ENCODE peak calls at places on chromosomes 16 and 17, in six cellular contexts. P, R, F, A, B and C are unnamed samples.
A peak's percentile ranks its signal among the peaks of the same experiment; 100 is the strongest.

GRCh38 chr16:56789360-56789759 is 59.4 kb downstream of the NUP93 start:
- DNase-seq in A (no peak), F (no peak), B (no peak), R (no peak), P (peak; percentile 69), C (no peak)

GRCh38 chr16:67150058-67150832 is 553 bp downstream of the B3GNT9 start:
- DNase-seq in R (peak; percentile 75), F (peak; percentile 53), B (no peak), A (no peak), P (no peak), C (peak; percentile 70)

GRCh38 chr16:85104821-85105391 is 7.4 kb downstream of the CIBAR2 start:
- DNase-seq in R (peak; percentile 48), F (no peak), B (peak; percentile 21), A (no peak), P (no peak), C (no peak)

GRCh38 chr17:55726440-55726839 is 3.8 kb upstream of the TMEM100 start:
- DNase-seq in P (no peak), B (no peak), F (no peak), A (no peak), R (no peak), C (no peak)

GRCh38 chr16:84976644-84977400 is 34.5 kb downstream of the ZDHHC7 start:
- DNase-seq in P (peak; percentile 97), B (no peak), F (no peak), R (no peak), A (no peak), C (no peak)

GRCh38 chr17:72632026-72632684 is 460.3 kb downstream of the SLC39A11 start:
- DNase-seq in B (no peak), P (peak; percentile 98), F (no peak), R (no peak), A (no peak), C (no peak)

GRCh38 chr16:1984347-1985225 is 593 bp downstream of the GFER start:
- DNase-seq in R (no peak), F (peak; percentile 46), P (peak; percentile 39), B (no peak), A (no peak), C (no peak)

GRCh38 chr17:66551839-66552238 is 249.4 kb downstream of the PRKCA start:
- DNase-seq in B (no peak), F (no peak), A (no peak), P (no peak), R (no peak), C (no peak)

GRCh38 chr16:58306327-58306726 is 11.5 kb upstream of the PRSS54 start:
- DNase-seq in B (no peak), R (no peak), A (no peak), F (no peak), P (peak; percentile 15), C (no peak)

GRCh38 chr16:62620259-62620658 is 584.0 kb upstream of the CDH8 start:
- DNase-seq in R (no peak), F (no peak), P (no peak), A (no peak), B (no peak), C (no peak)

GRCh38 chr17:27106347-27106981 is 187.4 kb upstream of the WSB1 start:
- DNase-seq in R (no peak), F (peak; percentile 49), A (no peak), P (no peak), B (no peak), C (no peak)

GRCh38 chr17:46727572-46728348 is 90.7 kb downstream of the WNT3 start:
- DNase-seq in R (no peak), A (no peak), B (no peak), P (no peak), F (no peak), C (no peak)

GRCh38 chr17:57898487-57899311 is 48.9 kb upstream of the MRPS23 start:
- DNase-seq in R (no peak), F (no peak), A (peak; percentile 60), B (no peak), P (peak; percentile 72), C (no peak)

GRCh38 chr17:76398523-76399174 is 14.2 kb downstream of the SPHK1 start:
- DNase-seq in F (no peak), A (no peak), B (no peak), P (no peak), R (no peak), C (no peak)

GRCh38 chr16:73054732-73055481 is 7.0 kb upstream of the ZFHX3 start:
- DNase-seq in P (peak; percentile 73), B (no peak), R (no peak), A (no peak), F (no peak), C (no peak)

GRCh38 chr16:48494742-48495141 is 109.5 kb upstream of the SIAH1 start:
- DNase-seq in B (no peak), A (no peak), P (no peak), R (no peak), F (no peak), C (no peak)

GRCh38 chr17:79700574-79700973 is 30.2 kb upstream of the ENPP7 start:
- DNase-seq in A (no peak), B (no peak), F (no peak), R (no peak), P (no peak), C (no peak)

GRCh38 chr17:64054304-64054703 is 33.9 kb upstream of the ICAM2 start:
- DNase-seq in F (no peak), A (no peak), B (no peak), P (no peak), R (no peak), C (no peak)

GRCh38 chr17:44220211-44221071 is 966 bp upstream of the UBTF start:
- DNase-seq in B (no peak), A (no peak), R (no peak), P (no peak), F (peak; percentile 74), C (peak; percentile 61)

GRCh38 chr17:56772442-56772841 is 61.3 kb downstream of the C17orf67 start:
- DNase-seq in A (no peak), F (no peak), P (peak; percentile 80), R (no peak), B (no peak), C (no peak)

GRCh38 chr17:56773124-56773523 is 60.6 kb downstream of the C17orf67 start:
- DNase-seq in A (no peak), R (no peak), F (peak; percentile 48), P (no peak), B (no peak), C (no peak)

GRCh38 chr17:56771975-56772374 is 61.7 kb downstream of the C17orf67 start:
- DNase-seq in B (no peak), A (no peak), F (no peak), P (no peak), R (no peak), C (no peak)

GRCh38 chr17:56770427-56770826 is 63.3 kb downstream of the C17orf67 start:
- DNase-seq in A (no peak), F (no peak), P (no peak), B (no peak), R (no peak), C (no peak)

DNA sequence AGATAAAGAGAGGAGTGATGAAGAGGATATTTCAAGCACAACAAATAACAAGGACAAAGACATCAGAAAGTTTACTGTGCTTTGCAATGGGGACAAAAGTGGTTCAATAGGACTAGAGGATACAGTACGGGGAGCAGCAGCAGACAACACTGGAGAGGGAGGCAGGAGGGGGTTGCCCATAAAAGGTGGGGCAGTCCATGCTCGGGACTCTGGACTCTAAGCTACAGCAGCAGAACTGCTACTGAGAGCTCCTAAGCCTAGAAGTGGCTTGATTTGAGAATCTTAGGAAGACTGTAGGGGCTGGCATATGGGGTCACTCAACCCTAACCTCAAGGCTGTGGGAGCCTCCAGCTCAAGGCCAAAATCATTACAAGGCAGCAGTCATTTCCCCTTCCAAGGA is 62.2 kb downstream of the C17orf67 start:
- DNase-seq in F (no peak), P (no peak), B (no peak), A (no peak), R (no peak), C (no peak)
- TF ChIP-seq POLR2A in F (no peak), P (no peak), B (no peak), A (no peak), R (no peak), C (no peak)

DNA sequence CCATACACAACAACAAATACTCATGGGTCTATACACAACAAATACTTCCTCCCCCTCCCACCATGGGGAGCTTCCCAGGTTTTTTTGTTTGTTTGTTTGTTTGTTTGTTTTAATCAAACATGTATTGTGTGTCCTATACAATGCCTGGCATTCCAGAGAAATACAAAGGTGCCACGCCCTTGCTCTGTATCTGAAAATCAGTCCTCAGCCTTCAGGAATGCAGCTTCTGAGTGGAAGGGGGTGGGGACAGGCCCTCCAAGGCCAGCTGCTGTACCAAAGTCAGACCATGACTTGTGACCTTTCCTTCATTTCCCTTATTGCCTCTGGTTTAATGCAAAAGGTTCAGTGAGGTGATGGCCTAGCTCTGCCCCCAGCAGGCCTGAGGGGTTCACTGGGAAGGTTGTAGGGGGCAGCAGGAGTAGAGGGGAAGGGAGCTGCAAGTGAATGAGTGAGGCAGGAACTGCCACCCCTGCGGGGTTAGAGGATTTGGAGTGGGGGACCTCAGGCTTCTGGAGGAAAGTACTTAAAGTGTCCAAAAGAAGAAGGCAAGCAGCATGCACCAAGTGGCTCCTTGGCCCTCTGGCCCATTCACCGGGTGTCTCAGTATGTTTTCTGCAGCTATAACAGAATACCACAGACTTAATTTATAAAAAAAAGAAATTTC is 105.2 kb downstream of the CLEC16A start:
- DNase-seq in B (no peak), R (no peak), P (peak; percentile 27), F (no peak), A (peak; percentile 38), C (no peak)
- TF ChIP-seq TAF1 in B (no peak), R (no peak), P (no peak), F (no peak), A (no peak), C (no peak)

GRCh38 chr17:2713881-2714280 is 2.3 kb upstream of the CLUH start:
- DNase-seq in F (no peak), R (no peak), A (no peak), P (no peak), B (no peak), C (no peak)

GRCh38 chr17:2710075-2710803 is 1.3 kb downstream of the CLUH start:
- DNase-seq in P (no peak), F (no peak), A (no peak), R (no peak), B (no peak), C (no peak)

GRCh38 chr17:2712300-2713043 is 908 bp upstream of the CLUH start:
- DNase-seq in F (no peak), B (no peak), A (no peak), P (no peak), R (no peak), C (no peak)

GRCh38 chr17:2710804-2711607 is 558 bp downstream of the CLUH start:
- DNase-seq in R (no peak), B (no peak), P (peak; percentile 75), F (no peak), A (no peak), C (no peak)

GRCh38 chr17:2711608-2712299 is at the start of gene CLUH:
- DNase-seq in B (peak; percentile 83), A (no peak), F (peak; percentile 91), R (peak; percentile 99), P (peak; percentile 67), C (peak; percentile 98)
- TF ChIP-seq POLR2A in B (peak; percentile 87), A (peak; percentile 59), F (peak; percentile 65), R (peak; percentile 64), P (peak; percentile 87), C (peak; percentile 78)

DNA sequence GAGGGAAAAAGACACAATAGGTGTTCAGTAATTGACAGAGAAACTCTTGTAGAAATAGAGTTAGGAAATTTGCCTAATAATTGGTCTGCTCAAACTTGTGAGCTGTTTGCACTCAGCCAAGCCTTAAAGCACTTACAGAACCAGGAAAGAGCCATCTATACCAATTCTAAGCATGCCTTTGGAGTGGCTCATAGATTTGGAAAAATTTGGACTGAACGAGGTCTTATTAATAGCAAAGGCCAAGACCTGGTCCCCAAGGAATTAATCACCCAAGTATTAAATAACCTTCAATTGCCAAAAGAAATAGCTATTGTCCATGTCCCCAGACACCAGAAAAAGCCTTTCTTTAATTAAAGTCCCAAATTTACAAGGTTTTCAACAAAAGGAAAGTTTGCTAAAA is 90.3 kb downstream of the EMP2 start:
- DNase-seq in P (no peak), R (no peak), B (no peak), F (no peak), A (no peak), C (no peak)
- TF ChIP-seq TAF1 in P (no peak), R (no peak), B (no peak), F (no peak), A (no peak), C (no peak)